ENCODE peak calls at places on chromosomes 5 and 9, in nine cellular contexts. One of them, this sample, is unnamed.

GRCh38 chr5:78095119-78095518 is 199.4 kb downstream of the AP3B1 start:
- DNase-seq in hepatocyte: no peak
- DNase-seq in tibial nerve: no peak
- DNase-seq in pancreas: no peak
- DNase-seq in fibroblast of lung: no peak
- DNase-seq in dorsolateral prefrontal cortex: no peak
- DNase-seq in spleen: no peak
- DNase-seq in CD8-positive, alpha-beta T cell: no peak
- DNase-seq in sigmoid colon: no peak
- DNase-seq in this sample: no peak

GRCh38 chr9:132670359-132670815 is at the start of gene GTF3C4:
- DNase-seq in pancreas: peak; percentile 95
- DNase-seq in hepatocyte: peak; percentile 95
- DNase-seq in tibial nerve: peak; percentile 76
- DNase-seq in dorsolateral prefrontal cortex: peak; percentile 76
- DNase-seq in spleen: peak; percentile 97
- DNase-seq in sigmoid colon: peak; percentile 94
- DNase-seq in fibroblast of lung: peak; percentile 41
- DNase-seq in CD8-positive, alpha-beta T cell: peak; percentile 88
- DNase-seq in this sample: peak; percentile 88

GRCh38 chr5:39405489-39405888 is 19.3 kb downstream of the DAB2 start:
- DNase-seq in spleen: no peak
- DNase-seq in tibial nerve: no peak
- DNase-seq in sigmoid colon: no peak
- DNase-seq in hepatocyte: no peak
- DNase-seq in fibroblast of lung: no peak
- DNase-seq in CD8-positive, alpha-beta T cell: no peak
- DNase-seq in dorsolateral prefrontal cortex: no peak
- DNase-seq in pancreas: no peak
- DNase-seq in this sample: no peak

GRCh38 chr5:98927988-98928801 is 612 bp downstream of the CHD1 start:
- DNase-seq in sigmoid colon: peak; percentile 88
- DNase-seq in fibroblast of lung: peak; percentile 65
- DNase-seq in tibial nerve: peak; percentile 62
- DNase-seq in hepatocyte: peak; percentile 85
- DNase-seq in dorsolateral prefrontal cortex: no peak
- DNase-seq in CD8-positive, alpha-beta T cell: peak; percentile 44
- DNase-seq in pancreas: peak; percentile 81
- DNase-seq in spleen: no peak
- DNase-seq in this sample: peak; percentile 66

GRCh38 chr5:178372091-178372695 is 139.6 kb upstream of the PHYKPL start:
- DNase-seq in CD8-positive, alpha-beta T cell: no peak
- DNase-seq in fibroblast of lung: no peak
- DNase-seq in sigmoid colon: no peak
- DNase-seq in dorsolateral prefrontal cortex: no peak
- DNase-seq in spleen: no peak
- DNase-seq in hepatocyte: peak; percentile 28
- DNase-seq in pancreas: peak; percentile 15
- DNase-seq in tibial nerve: no peak
- DNase-seq in this sample: no peak

GRCh38 chr9:93111371-93112115 is 15.5 kb downstream of the CARD19 start:
- DNase-seq in dorsolateral prefrontal cortex: peak; percentile 42
- DNase-seq in sigmoid colon: peak; percentile 63
- DNase-seq in tibial nerve: no peak
- DNase-seq in pancreas: peak; percentile 63
- DNase-seq in fibroblast of lung: peak; percentile 78
- DNase-seq in hepatocyte: no peak
- DNase-seq in spleen: peak; percentile 86
- DNase-seq in CD8-positive, alpha-beta T cell: no peak
- DNase-seq in this sample: no peak

GRCh38 chr5:65800775-65801174 is 78.8 kb downstream of the NLN start:
- DNase-seq in sigmoid colon: no peak
- DNase-seq in tibial nerve: no peak
- DNase-seq in dorsolateral prefrontal cortex: no peak
- DNase-seq in spleen: no peak
- DNase-seq in CD8-positive, alpha-beta T cell: no peak
- DNase-seq in pancreas: no peak
- DNase-seq in fibroblast of lung: peak; percentile 27
- DNase-seq in hepatocyte: no peak
- DNase-seq in this sample: no peak

GRCh38 chr5:59785701-59786100 is 107.8 kb downstream of the PDE4D start:
- DNase-seq in pancreas: no peak
- DNase-seq in dorsolateral prefrontal cortex: no peak
- DNase-seq in CD8-positive, alpha-beta T cell: no peak
- DNase-seq in spleen: no peak
- DNase-seq in hepatocyte: no peak
- DNase-seq in sigmoid colon: no peak
- DNase-seq in tibial nerve: no peak
- DNase-seq in fibroblast of lung: no peak
- DNase-seq in this sample: no peak

GRCh38 chr9:108272350-108272899 is 583.4 kb downstream of the ACTL7B start:
- DNase-seq in dorsolateral prefrontal cortex: no peak
- DNase-seq in hepatocyte: peak; percentile 77
- DNase-seq in tibial nerve: peak; percentile 17
- DNase-seq in pancreas: no peak
- DNase-seq in CD8-positive, alpha-beta T cell: no peak
- DNase-seq in spleen: no peak
- DNase-seq in fibroblast of lung: peak; percentile 24
- DNase-seq in sigmoid colon: peak; percentile 72
- DNase-seq in this sample: peak; percentile 46

GRCh38 chr5:115209279-115209678 is 39.6 kb upstream of the TRIM36 start:
- DNase-seq in tibial nerve: no peak
- DNase-seq in spleen: no peak
- DNase-seq in fibroblast of lung: peak; percentile 49
- DNase-seq in dorsolateral prefrontal cortex: no peak
- DNase-seq in hepatocyte: no peak
- DNase-seq in pancreas: no peak
- DNase-seq in CD8-positive, alpha-beta T cell: peak; percentile 21
- DNase-seq in sigmoid colon: no peak
- DNase-seq in this sample: peak; percentile 9

GRCh38 chr5:171450423-171451246 is 31.2 kb downstream of the FGF18 start:
- DNase-seq in dorsolateral prefrontal cortex: no peak
- DNase-seq in hepatocyte: peak; percentile 82
- DNase-seq in tibial nerve: no peak
- DNase-seq in sigmoid colon: peak; percentile 81
- DNase-seq in fibroblast of lung: peak; percentile 79
- DNase-seq in pancreas: no peak
- DNase-seq in CD8-positive, alpha-beta T cell: peak; percentile 18
- DNase-seq in spleen: no peak
- DNase-seq in this sample: peak; percentile 76

GRCh38 chr5:13403351-13403750 is 541.1 kb downstream of the DNAH5 start:
- DNase-seq in fibroblast of lung: peak; percentile 64
- DNase-seq in CD8-positive, alpha-beta T cell: no peak
- DNase-seq in hepatocyte: no peak
- DNase-seq in spleen: no peak
- DNase-seq in sigmoid colon: no peak
- DNase-seq in pancreas: no peak
- DNase-seq in dorsolateral prefrontal cortex: no peak
- DNase-seq in tibial nerve: no peak
- DNase-seq in this sample: no peak

GRCh38 chr5:141868541-141868940 is 9.7 kb downstream of the PCDH1 start:
- DNase-seq in pancreas: no peak
- DNase-seq in fibroblast of lung: no peak
- DNase-seq in hepatocyte: no peak
- DNase-seq in spleen: peak; percentile 46
- DNase-seq in sigmoid colon: no peak
- DNase-seq in CD8-positive, alpha-beta T cell: no peak
- DNase-seq in tibial nerve: no peak
- DNase-seq in dorsolateral prefrontal cortex: no peak
- DNase-seq in this sample: no peak
- H3K4me3 ChIP-seq in pancreas: no peak overlapping the region
- H3K4me3 ChIP-seq in fibroblast of lung: no peak overlapping the region
- H3K4me3 ChIP-seq in hepatocyte: no peak overlapping the region
- H3K4me3 ChIP-seq in spleen: no peak overlapping the region
- H3K4me3 ChIP-seq in sigmoid colon: no peak overlapping the region
- H3K4me3 ChIP-seq in CD8-positive, alpha-beta T cell: no peak overlapping the region
- H3K4me3 ChIP-seq in tibial nerve: no peak overlapping the region
- H3K4me3 ChIP-seq in dorsolateral prefrontal cortex: no peak overlapping the region
- H3K4me3 ChIP-seq in this sample: no peak overlapping the region

GRCh38 chr5:91305640-91306039 is 77.5 kb downstream of the ARRDC3 start:
- DNase-seq in pancreas: no peak
- DNase-seq in fibroblast of lung: no peak
- DNase-seq in dorsolateral prefrontal cortex: no peak
- DNase-seq in hepatocyte: no peak
- DNase-seq in spleen: no peak
- DNase-seq in sigmoid colon: no peak
- DNase-seq in tibial nerve: no peak
- DNase-seq in CD8-positive, alpha-beta T cell: no peak
- DNase-seq in this sample: no peak

GRCh38 chr5:91302958-91303357 is 80.2 kb downstream of the ARRDC3 start:
- DNase-seq in hepatocyte: no peak
- DNase-seq in fibroblast of lung: no peak
- DNase-seq in dorsolateral prefrontal cortex: no peak
- DNase-seq in tibial nerve: no peak
- DNase-seq in pancreas: no peak
- DNase-seq in CD8-positive, alpha-beta T cell: no peak
- DNase-seq in sigmoid colon: no peak
- DNase-seq in spleen: no peak
- DNase-seq in this sample: no peak

GRCh38 chr5:91306497-91306896 is 76.6 kb downstream of the ARRDC3 start:
- DNase-seq in spleen: no peak
- DNase-seq in CD8-positive, alpha-beta T cell: no peak
- DNase-seq in hepatocyte: no peak
- DNase-seq in pancreas: no peak
- DNase-seq in tibial nerve: no peak
- DNase-seq in sigmoid colon: no peak
- DNase-seq in fibroblast of lung: no peak
- DNase-seq in dorsolateral prefrontal cortex: no peak
- DNase-seq in this sample: no peak

GRCh38 chr5:91301459-91301858 is 81.7 kb downstream of the ARRDC3 start:
- DNase-seq in CD8-positive, alpha-beta T cell: no peak
- DNase-seq in hepatocyte: peak; percentile 22
- DNase-seq in tibial nerve: no peak
- DNase-seq in pancreas: no peak
- DNase-seq in sigmoid colon: no peak
- DNase-seq in spleen: no peak
- DNase-seq in dorsolateral prefrontal cortex: no peak
- DNase-seq in fibroblast of lung: no peak
- DNase-seq in this sample: no peak

GRCh38 chr5:91302335-91302734 is 80.8 kb downstream of the ARRDC3 start:
- DNase-seq in dorsolateral prefrontal cortex: no peak
- DNase-seq in hepatocyte: no peak
- DNase-seq in sigmoid colon: no peak
- DNase-seq in spleen: no peak
- DNase-seq in pancreas: no peak
- DNase-seq in tibial nerve: no peak
- DNase-seq in CD8-positive, alpha-beta T cell: no peak
- DNase-seq in fibroblast of lung: no peak
- DNase-seq in this sample: no peak
- TF ChIP-seq CTCF in dorsolateral prefrontal cortex: no peak
- TF ChIP-seq CTCF in hepatocyte: no peak
- TF ChIP-seq CTCF in sigmoid colon: no peak
- TF ChIP-seq CTCF in spleen: no peak
- TF ChIP-seq CTCF in pancreas: no peak
- TF ChIP-seq CTCF in tibial nerve: no peak
- TF ChIP-seq CTCF in CD8-positive, alpha-beta T cell: no peak
- TF ChIP-seq CTCF in fibroblast of lung: no peak
- TF ChIP-seq CTCF in this sample: no peak

DNA sequence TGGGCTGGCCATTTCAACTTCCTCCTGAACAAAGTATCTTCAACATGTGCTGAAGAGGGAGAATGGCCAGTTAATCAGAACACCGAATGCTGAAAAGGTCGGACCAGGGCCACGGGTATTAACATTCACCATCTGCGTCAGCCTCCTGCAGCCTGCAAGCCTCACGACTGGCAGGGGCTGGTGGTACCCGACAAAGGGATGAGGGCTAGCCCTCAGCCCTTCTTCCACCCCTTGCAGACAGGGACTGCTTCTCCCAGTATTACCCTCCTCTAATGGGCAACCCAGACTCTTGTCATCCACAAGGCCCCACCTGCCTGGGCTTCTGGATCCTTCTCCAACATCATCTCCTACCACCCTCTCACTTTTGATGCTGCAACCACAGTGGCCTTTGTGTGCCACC is 246.6 kb downstream of the FSTL4 start:
- DNase-seq in tibial nerve: no peak
- DNase-seq in fibroblast of lung: no peak
- DNase-seq in dorsolateral prefrontal cortex: no peak
- DNase-seq in spleen: no peak
- DNase-seq in pancreas: no peak
- DNase-seq in sigmoid colon: no peak
- DNase-seq in CD8-positive, alpha-beta T cell: no peak
- DNase-seq in hepatocyte: no peak
- DNase-seq in this sample: no peak
- H3K27me3 ChIP-seq in tibial nerve: no peaks in the 10 kb centered on the region
- H3K27me3 ChIP-seq in fibroblast of lung: peaks cover 5% of the 10 kb centered on the region
- H3K27me3 ChIP-seq in dorsolateral prefrontal cortex: no peaks in the 10 kb centered on the region
- H3K27me3 ChIP-seq in spleen: no peaks in the 10 kb centered on the region
- H3K27me3 ChIP-seq in pancreas: no peaks in the 10 kb centered on the region
- H3K27me3 ChIP-seq in sigmoid colon: no peaks in the 10 kb centered on the region
- H3K27me3 ChIP-seq in CD8-positive, alpha-beta T cell: no peaks in the 10 kb centered on the region
- H3K27me3 ChIP-seq in hepatocyte: no peaks in the 10 kb centered on the region
- H3K27me3 ChIP-seq in this sample: peaks cover 38% of the 10 kb centered on the region

GRCh38 chr9:4986783-4987182 is 1.7 kb downstream of the JAK2 start:
- DNase-seq in pancreas: no peak
- DNase-seq in dorsolateral prefrontal cortex: no peak
- DNase-seq in tibial nerve: no peak
- DNase-seq in CD8-positive, alpha-beta T cell: no peak
- DNase-seq in sigmoid colon: no peak
- DNase-seq in hepatocyte: no peak
- DNase-seq in fibroblast of lung: no peak
- DNase-seq in spleen: no peak
- DNase-seq in this sample: no peak
- H3K4me3 ChIP-seq in pancreas: peak overlapping the region; percentile 81
- H3K4me3 ChIP-seq in dorsolateral prefrontal cortex: peak overlapping the region; percentile 91
- H3K4me3 ChIP-seq in tibial nerve: peak overlapping the region; percentile 89
- H3K4me3 ChIP-seq in CD8-positive, alpha-beta T cell: no peak overlapping the region
- H3K4me3 ChIP-seq in sigmoid colon: peak overlapping the region; percentile 94
- H3K4me3 ChIP-seq in hepatocyte: peak overlapping the region; percentile 87
- H3K4me3 ChIP-seq in fibroblast of lung: peak overlapping the region; percentile 63
- H3K4me3 ChIP-seq in spleen: peak overlapping the region; percentile 83
- H3K4me3 ChIP-seq in this sample: no peak overlapping the region

GRCh38 chr9:99241106-99241505 is 19.0 kb downstream of the SEC61B start:
- DNase-seq in spleen: no peak
- DNase-seq in CD8-positive, alpha-beta T cell: no peak
- DNase-seq in pancreas: no peak
- DNase-seq in sigmoid colon: no peak
- DNase-seq in fibroblast of lung: no peak
- DNase-seq in tibial nerve: no peak
- DNase-seq in dorsolateral prefrontal cortex: no peak
- DNase-seq in hepatocyte: no peak
- DNase-seq in this sample: no peak
- TF ChIP-seq CTCF in spleen: no peak
- TF ChIP-seq CTCF in CD8-positive, alpha-beta T cell: no peak
- TF ChIP-seq CTCF in pancreas: no peak
- TF ChIP-seq CTCF in sigmoid colon: no peak
- TF ChIP-seq CTCF in fibroblast of lung: no peak
- TF ChIP-seq CTCF in tibial nerve: no peak
- TF ChIP-seq CTCF in dorsolateral prefrontal cortex: peak; percentile 25
- TF ChIP-seq CTCF in hepatocyte: no peak
- TF ChIP-seq CTCF in this sample: no peak